ENCODE peak calls at places on chromosomes 5 and 9, in five cellular contexts. B, W, A, G and H are unnamed samples.

GRCh38 chr5:121913397-121913796 is 48.4 kb upstream of the SRFBP1 start:
- DNase-seq in W (no peak), B (no peak), G (no peak), A (peak; percentile 22), H (no peak)

GRCh38 chr5:101473483-101473882 is 570.4 kb upstream of the ST8SIA4 start:
- DNase-seq in A (no peak), G (no peak), W (no peak), B (no peak), H (no peak)

GRCh38 chr5:110802998-110803397 is 64.2 kb downstream of the SLC25A46 start:
- DNase-seq in B (no peak), A (no peak), G (no peak), W (no peak), H (no peak)

GRCh38 chr5:159657766-159658165 is 258.5 kb upstream of the ADRA1B start:
- DNase-seq in B (no peak), A (no peak), W (no peak), G (no peak), H (no peak)

GRCh38 chr5:24163091-24163490 is 481.7 kb downstream of the CDH10 start:
- DNase-seq in W (no peak), B (no peak), G (no peak), A (no peak), H (no peak)

GRCh38 chr5:144183254-144183889 is 12.7 kb downstream of the KCTD16 start:
- DNase-seq in A (no peak), W (no peak), B (peak; percentile 36), G (no peak), H (peak; percentile 24)

GRCh38 chr5:103624035-103624461 is 61.5 kb upstream of the NUDT12 start:
- DNase-seq in W (no peak), B (no peak), A (no peak), G (peak; percentile 50), H (no peak)

GRCh38 chr9:127221695-127222094 is 42.9 kb upstream of the GARNL3 start:
- DNase-seq in A (no peak), W (no peak), G (no peak), B (no peak), H (no peak)

GRCh38 chr5:65102826-65103673 is 334.3 kb downstream of the CWC27 start:
- DNase-seq in W (no peak), B (peak; percentile 92), G (no peak), A (no peak), H (peak; percentile 97)